ENCODE peak calls at places on chromosomes 7 and 10, in four cellular contexts. N is stimulated activated CD8-positive, alpha-beta memory T cell treated with anti-CD3 and anti-CD28 coated beads, Interleukin-2, amount 100 ng/mL, for 1 hour; P is stimulated activated CD4-positive, alpha-beta T cell treated with anti-CD3 and anti-CD28 coated beads, Interleukin-4, amount 100 ng/mL, for 1 hour; D is left cardiac atrium. A is an unnamed sample.

GRCh38 chr7:127379642-127380041 is 12.9 kb downstream of the ZNF800 start:
- DNase-seq in N (no peak), P (no peak), D (no peak), A (no peak)

GRCh38 chr7:116671681-116672595 is at the start of gene MET:
- DNase-seq in N (no peak), P (peak; percentile 36), D (peak; percentile 79), A (peak; percentile 3)

GRCh38 chr7:39667354-39667923 is 44.1 kb downstream of the RALA start:
- DNase-seq in N (no peak), P (no peak), D (no peak), A (no peak)

GRCh38 chr7:137282043-137282442 is 61.5 kb downstream of the PTN start:
- DNase-seq in N (no peak), P (no peak), D (no peak), A (no peak)

GRCh38 chr7:136877990-136878389 is 9.5 kb downstream of the CHRM2 start:
- DNase-seq in N (no peak), P (no peak), D (no peak), A (no peak)

GRCh38 chr7:826230-826905 is 5.9 kb upstream of the SUN1 start:
- DNase-seq in N (no peak), P (no peak), D (peak; percentile 25), A (no peak)

GRCh38 chr7:27187702-27188665 is 3.0 kb upstream of the HOXA11 start:
- DNase-seq in N (no peak), P (no peak), D (no peak), A (no peak)

GRCh38 chr10:102670871-102671434 is 26.7 kb downstream of the TRIM8 start:
- DNase-seq in N (no peak), P (no peak), D (no peak), A (no peak)

GRCh38 chr7:72538856-72539255 is 126.7 kb upstream of the CALN1 start:
- DNase-seq in N (no peak), P (no peak), D (no peak), A (no peak)

GRCh38 chr10:117698809-117699208 is 156.3 kb downstream of the EMX2 start:
- DNase-seq in N (no peak), P (no peak), D (no peak), A (no peak)

A was measured in activated T-helper 1 cell treated with anti-CD3 and anti-CD28 coated beads, Interleukin-2, amount 50 U/mL, for 16 hours.